ENCODE peak calls at places on chromosome 12, in ten cellular contexts. U is chondrocyte, N is GM13977, I is cardiac muscle cell, V is lung, G is stomach, L is lower lobe of right lung, Y is tibial nerve, M is cardiac fibroblast, Q is upper lobe of right lung. B is an unnamed sample.

GRCh38 chr12:88432536-88433462 is 147.5 kb downstream of the KITLG start:
- DNase-seq in I (no peak), M (peak), U (no peak), N (no peak), L (no peak), Q (no peak), G (no peak), Y (no peak), V (peak), B (no peak)

GRCh38 chr12:122835693-122836026 is 403 bp downstream of the HIP1R start:
- DNase-seq in G (no peak), U (no peak), V (no peak), Q (no peak), I (peak), L (peak), M (no peak), N (peak), Y (no peak), B (no peak)

GRCh38 chr12:6963016-6963731 is 7.3 kb downstream of the PHB2 start:
- DNase-seq in M (no peak), V (peak), I (no peak), U (no peak), N (no peak), Y (no peak), Q (peak), L (peak), G (peak), B (no peak)

GRCh38 chr12:16586350-16587109 is 19.4 kb downstream of the LMO3 start:
- DNase-seq in I (no peak), G (no peak), Y (no peak), U (no peak), N (no peak), M (peak), L (no peak), Q (no peak), V (no peak), B (no peak)

GRCh38 chr12:12891646-12892355 is 439 bp downstream of the GPRC5A start:
- DNase-seq in G (no peak), I (no peak), Q (no peak), V (no peak), N (no peak), U (no peak), L (no peak), Y (no peak), M (peak), B (no peak)

GRCh38 chr12:45887544-45887943 is 102.8 kb downstream of the SCAF11 start:
- DNase-seq in Q (no peak), U (no peak), N (no peak), I (no peak), G (no peak), V (no peak), Y (no peak), M (no peak), L (no peak), B (no peak)

GRCh38 chr12:121769831-121770301 is 23.6 kb downstream of the RHOF start:
- DNase-seq in Q (no peak), U (no peak), L (no peak), V (no peak), M (no peak), Y (no peak), N (no peak), I (peak), G (no peak), B (no peak)

GRCh38 chr12:69821032-69821431 is 4.0 kb upstream of the MYRFL start:
- DNase-seq in G (no peak), Q (no peak), U (no peak), Y (no peak), V (no peak), M (peak), I (no peak), N (no peak), L (no peak), B (no peak)

GRCh38 chr12:122079532-122080081 is 1.1 kb downstream of the MLXIP start:
- DNase-seq in L (no peak), V (no peak), M (no peak), N (no peak), G (no peak), Q (peak), U (peak), Y (no peak), I (no peak), B (no peak)

GRCh38 chr12:6166808-6167207 is 33.4 kb upstream of the CD9 start:
- DNase-seq in M (no peak), Q (peak), L (no peak), Y (no peak), G (no peak), N (no peak), U (no peak), I (no peak), V (no peak), B (no peak)

GRCh38 chr12:11581179-11581755 is 68.2 kb upstream of the ETV6 start:
- DNase-seq in I (peak), Q (no peak), Y (peak), U (no peak), L (no peak), M (peak), G (peak), N (no peak), V (peak), B (peak)

GRCh38 chr12:26246483-26247164 is 51.3 kb downstream of the SSPN start:
- DNase-seq in U (no peak), Y (no peak), I (no peak), L (no peak), V (no peak), N (no peak), G (peak), M (no peak), Q (no peak), B (no peak)

GRCh38 chr12:47223848-47224213 is 144.1 kb upstream of the AMIGO2 start:
- DNase-seq in Q (no peak), L (no peak), Y (no peak), V (no peak), G (peak), U (no peak), M (peak), N (no peak), I (no peak), B (no peak)

GRCh38 chr12:124607681-124608425 is 40.4 kb upstream of the NCOR2 start:
- DNase-seq in G (no peak), Q (no peak), N (no peak), L (no peak), V (no peak), M (no peak), Y (no peak), U (no peak), I (no peak), B (no peak)

GRCh38 chr12:127383281-127383680 is 883.7 kb upstream of the TMEM132C start:
- DNase-seq in I (no peak), Q (no peak), L (no peak), V (no peak), U (no peak), G (no peak), M (no peak), Y (no peak), N (no peak), B (no peak)

GRCh38 chr12:53063708-53064612 is 14.1 kb downstream of the TNS2 start:
- DNase-seq in M (peak), V (peak), N (no peak), Y (peak), Q (peak), L (no peak), U (peak), I (no peak), G (no peak), B (peak)

GRCh38 chr12:5383961-5384360 is 47.9 kb upstream of the NTF3 start:
- DNase-seq in Q (no peak), L (no peak), G (no peak), N (no peak), V (no peak), Y (no peak), U (no peak), M (no peak), I (no peak), B (no peak)

GRCh38 chr12:26282339-26282945 is 87.1 kb downstream of the SSPN start:
- DNase-seq in Y (no peak), I (no peak), G (no peak), L (no peak), U (no peak), N (no peak), V (no peak), Q (no peak), M (no peak), B (no peak)

GRCh38 chr12:6701078-6701768 is 608 bp upstream of the PIANP start:
- DNase-seq in V (no peak), G (no peak), M (no peak), Y (no peak), Q (no peak), L (no peak), U (no peak), I (no peak), N (no peak), B (no peak)

GRCh38 chr12:132559652-132560420 is 50.5 kb downstream of the LRCOL1 start:
- DNase-seq in Y (no peak), G (peak), U (no peak), I (peak), V (no peak), M (peak), L (no peak), Q (no peak), N (peak), B (no peak)

GRCh38 chr12:102990419-102990818 is 32.9 kb downstream of the ASCL1 start:
- DNase-seq in V (no peak), U (no peak), M (no peak), L (no peak), G (no peak), N (no peak), Q (no peak), I (no peak), Y (no peak), B (no peak)

GRCh38 chr12:68159681-68160304 is at the start of gene IFNG:
- DNase-seq in G (no peak), Q (no peak), V (no peak), L (no peak), I (no peak), Y (no peak), U (no peak), N (no peak), M (no peak), B (no peak)

GRCh38 chr12:87922721-87923120 is 106.5 kb downstream of the C12orf50 start:
- DNase-seq in U (no peak), V (no peak), G (no peak), Q (no peak), Y (no peak), N (no peak), L (no peak), M (no peak), I (no peak), B (no peak)

GRCh38 chr12:25034676-25035075 is 85.8 kb upstream of the BCAT1 start:
- DNase-seq in G (no peak), M (no peak), V (no peak), I (no peak), N (no peak), Q (no peak), L (no peak), U (no peak), Y (no peak), B (no peak)

GRCh38 chr12:93453633-93454032 is 11.9 kb upstream of the UBE2N start:
- DNase-seq in L (no peak), M (no peak), N (no peak), G (no peak), I (no peak), Y (no peak), U (no peak), Q (no peak), V (no peak), B (no peak)

GRCh38 chr12:818733-819132 is 66.4 kb downstream of the WNK1 start:
- DNase-seq in V (no peak), G (no peak), I (no peak), N (no peak), L (no peak), U (no peak), M (no peak), Y (no peak), Q (no peak), B (no peak)

GRCh38 chr12:96195845-96196451 is 1.8 kb downstream of the ELK3 start:
- DNase-seq in M (peak), I (peak), G (no peak), N (no peak), Y (no peak), Q (no peak), L (no peak), U (no peak), V (no peak), B (no peak)

GRCh38 chr12:9702239-9702638 is 30.7 kb downstream of the CLECL1 start:
- DNase-seq in N (no peak), M (no peak), I (no peak), U (no peak), Q (no peak), G (no peak), L (no peak), Y (no peak), V (no peak), B (no peak)

GRCh38 chr12:122523846-122524718 is 2.7 kb downstream of the RSRC2 start:
- DNase-seq in G (no peak), I (no peak), V (no peak), Y (no peak), L (no peak), U (no peak), Q (no peak), M (no peak), N (no peak), B (no peak)

GRCh38 chr12:114685320-114685781 is 1.4 kb upstream of the TBX3 start:
- DNase-seq in G (no peak), I (no peak), U (no peak), L (no peak), M (no peak), Q (no peak), V (no peak), Y (no peak), N (no peak), B (no peak)

GRCh38 chr12:130254476-130255276 is 83.0 kb upstream of the PIWIL1 start:
- DNase-seq in L (no peak), Y (no peak), N (no peak), U (no peak), V (no peak), Q (no peak), I (no peak), G (no peak), M (no peak), B (peak)

GRCh38 chr12:53343449-53343848 is 7.3 kb upstream of the SP7 start:
- DNase-seq in I (no peak), M (no peak), G (no peak), Q (no peak), U (no peak), Y (no peak), N (no peak), L (no peak), V (no peak), B (no peak)

GRCh38 chr12:95100264-95101190 is 27.1 kb upstream of the NR2C1 start:
- DNase-seq in V (no peak), G (no peak), L (no peak), Q (no peak), I (no peak), N (no peak), M (no peak), Y (no peak), U (no peak), B (no peak)

GRCh38 chr12:65952737-65953209 is 128.5 kb downstream of the HMGA2 start:
- DNase-seq in Q (no peak), V (no peak), G (no peak), M (no peak), I (no peak), U (no peak), Y (no peak), N (no peak), L (no peak), B (no peak)

GRCh38 chr12:30739020-30739419 is 15.7 kb downstream of the CAPRIN2 start:
- DNase-seq in M (no peak), L (no peak), Q (no peak), Y (no peak), N (no peak), I (no peak), V (no peak), U (no peak), G (no peak), B (no peak)

GRCh38 chr12:42143401-42144173 is 1.1 kb downstream of the GXYLT1 start:
- DNase-seq in Y (no peak), N (peak), L (no peak), Q (no peak), M (peak), G (no peak), V (no peak), U (no peak), I (peak), B (no peak)

GRCh38 chr12:76029982-76030377 is 1.6 kb downstream of the PHLDA1 start:
- DNase-seq in Q (peak), N (peak), L (no peak), V (no peak), M (peak), I (peak), U (no peak), Y (no peak), G (no peak), B (no peak)

GRCh38 chr12:52506858-52507715 is 13.1 kb downstream of the KRT5 start:
- DNase-seq in Y (no peak), L (no peak), M (peak), V (no peak), Q (no peak), G (no peak), N (peak), U (no peak), I (peak), B (peak)

GRCh38 chr12:51390457-51391046 is 654 bp downstream of the GALNT6 start:
- DNase-seq in G (no peak), N (no peak), Q (no peak), L (no peak), M (no peak), I (no peak), U (no peak), V (no peak), Y (no peak), B (no peak)

GRCh38 chr12:51395283-51396230 is 4.4 kb upstream of the GALNT6 start:
- DNase-seq in N (peak), M (no peak), V (no peak), Y (no peak), G (no peak), L (no peak), I (no peak), Q (no peak), U (no peak), B (peak)

GRCh38 chr12:51391047-51391837 is at the start of gene GALNT6:
- DNase-seq in N (peak), Y (no peak), M (no peak), G (peak), Q (peak), I (peak), V (no peak), L (peak), U (no peak), B (no peak)

GRCh38 chr12:51393676-51394545 is 2.7 kb upstream of the GALNT6 start:
- DNase-seq in Y (no peak), I (no peak), Q (no peak), V (no peak), L (no peak), M (peak), N (no peak), G (no peak), U (no peak), B (peak)

GRCh38 chr12:51392556-51393237 is 1.5 kb upstream of the GALNT6 start:
- DNase-seq in L (no peak), Y (no peak), M (no peak), I (no peak), G (no peak), V (no peak), U (no peak), Q (no peak), N (peak), B (no peak)
- TF ChIP-seq CTCF in L (no peak), Y (no peak), M (no peak), I (no peak), G (no peak), V (no peak), U (no peak), Q (no peak), N (no peak), B (no peak)

GRCh38 chr12:57864382-57864781 is 17.9 kb upstream of the CTDSP2 start:
- DNase-seq in L (no peak), V (no peak), I (no peak), G (no peak), Q (no peak), M (no peak), N (no peak), U (no peak), Y (no peak), B (no peak)
- TF ChIP-seq CTCF in L (no peak), V (no peak), I (no peak), G (no peak), Q (no peak), M (no peak), N (no peak), U (peak), Y (no peak), B (no peak)

GRCh38 chr12:54975272-54975671 is 9.3 kb downstream of the TESPA1 start:
- DNase-seq in I (no peak), G (no peak), Y (no peak), Q (no peak), U (no peak), M (no peak), L (no peak), N (no peak), V (no peak), B (no peak)
- TF ChIP-seq CTCF in I (no peak), G (no peak), Y (no peak), Q (no peak), U (no peak), M (no peak), L (no peak), N (no peak), V (no peak), B (no peak)

GRCh38 chr12:67070307-67070600 is 198.9 kb upstream of the CAND1 start:
- DNase-seq in U (no peak), L (no peak), I (no peak), Y (no peak), G (no peak), M (no peak), N (no peak), Q (no peak), V (no peak), B (no peak)

GRCh38 chr12:67069451-67070306 is 199.5 kb upstream of the CAND1 start:
- DNase-seq in Y (no peak), N (peak), I (peak), M (peak), V (peak), U (no peak), L (peak), Q (peak), G (peak), B (no peak)

GRCh38 chr12:67068204-67068731 is 200.9 kb upstream of the CAND1 start:
- DNase-seq in Y (no peak), M (no peak), L (no peak), U (no peak), Q (no peak), G (no peak), V (no peak), N (peak), I (peak), B (no peak)

GRCh38 chr12:67068773-67069450 is 200.2 kb upstream of the CAND1 start:
- DNase-seq in Y (no peak), N (peak), V (no peak), L (peak), I (peak), G (peak), U (no peak), Q (peak), M (peak), B (peak)

DNA sequence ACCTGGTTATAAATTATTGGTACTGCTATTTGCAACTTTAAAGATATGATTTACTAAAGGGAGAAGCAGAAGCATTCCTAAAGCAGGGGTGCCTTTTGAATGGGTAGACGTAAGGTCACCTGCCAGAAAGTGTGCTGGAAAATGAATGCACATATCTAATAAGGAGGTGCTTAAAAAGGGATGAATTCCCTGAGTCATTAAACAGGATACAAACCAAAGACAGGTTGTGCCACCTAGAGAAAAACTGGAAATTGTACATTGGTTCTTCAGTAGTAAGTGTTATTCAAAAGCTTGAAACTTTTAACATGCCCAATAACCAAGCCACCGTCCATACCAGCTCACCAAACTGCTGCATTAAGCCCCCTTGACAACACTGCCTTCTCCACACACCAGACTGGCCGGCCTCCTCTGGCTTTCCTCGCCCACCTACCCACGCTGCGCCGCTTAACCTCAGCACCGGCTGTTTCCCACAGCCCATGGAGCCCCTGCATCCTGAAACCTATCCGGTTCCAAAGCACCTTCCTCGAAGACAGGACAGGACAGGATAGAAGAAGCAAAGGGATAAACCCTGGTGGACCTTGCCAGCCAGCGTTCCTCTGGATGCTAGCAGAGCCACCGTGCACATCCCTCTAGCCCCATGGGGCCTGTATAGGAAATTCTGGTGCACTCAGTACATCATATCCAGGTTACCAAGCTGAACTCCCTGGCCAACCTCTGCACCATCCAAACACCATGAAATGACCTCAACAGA is 201.5 kb upstream of the CAND1 start:
- DNase-seq in M (no peak), Q (no peak), N (no peak), Y (no peak), I (no peak), V (no peak), L (no peak), G (no peak), U (no peak), B (no peak)
- TF ChIP-seq CTCF in M (no peak), Q (no peak), N (no peak), Y (no peak), I (no peak), V (no peak), L (no peak), G (no peak), U (no peak), B (no peak)